ENCODE peak calls at places on chromosome 17, in six cellular contexts. P, R, C, A, E and H are unnamed samples.

GRCh38 chr17:69047368-69048263 is 13.1 kb downstream of the ABCA9 start:
- DNase-seq in P (no peak), R (no peak), C (peak), A (no peak), E (no peak), H (no peak)

GRCh38 chr17:9054611-9055010 is 33.3 kb downstream of the NTN1 start:
- DNase-seq in P (no peak), R (peak), C (no peak), A (no peak), E (no peak), H (peak)

GRCh38 chr17:80883831-80884735 is 107.6 kb upstream of the CHMP6 start:
- DNase-seq in P (no peak), R (no peak), C (no peak), A (peak), E (peak), H (no peak)

GRCh38 chr17:30956764-30957374 is 14.0 kb upstream of the RNF135 start:
- DNase-seq in P (no peak), R (peak), C (no peak), A (no peak), E (no peak), H (no peak)

GRCh38 chr17:39235555-39236221 is 9.9 kb upstream of the STAC2 start:
- DNase-seq in P (peak), R (peak), C (peak), A (no peak), E (peak), H (peak)

GRCh38 chr17:63927464-63928171 is 4.5 kb downstream of the CD79B start:
- DNase-seq in P (no peak), R (peak), C (no peak), A (no peak), E (peak), H (no peak)

GRCh38 chr17:69870751-69871199 is 204.2 kb upstream of the KCNJ16 start:
- DNase-seq in P (no peak), R (peak), C (no peak), A (no peak), E (no peak), H (no peak)

GRCh38 chr17:55730808-55731207 is 8.1 kb upstream of the TMEM100 start:
- DNase-seq in P (no peak), R (no peak), C (no peak), A (no peak), E (no peak), H (no peak)

GRCh38 chr17:15944720-15945492 is at the start of gene ADORA2B:
- DNase-seq in P (peak), R (peak), C (peak), A (no peak), E (no peak), H (peak)

GRCh38 chr17:69336580-69336979 is 9.6 kb upstream of the ABCA5 start:
- DNase-seq in P (no peak), R (no peak), C (no peak), A (no peak), E (no peak), H (no peak)

GRCh38 chr17:73343168-73343634 is 31.4 kb upstream of the CDC42EP4 start:
- DNase-seq in P (no peak), R (peak), C (no peak), A (no peak), E (no peak), H (peak)

GRCh38 chr17:35752471-35752870 is 568 bp downstream of the GAS2L2 start:
- DNase-seq in P (no peak), R (no peak), C (no peak), A (no peak), E (no peak), H (no peak)